ENCODE peak calls at places on chromosomes 3 and 15, in four cellular contexts. A, P, K and T are unnamed samples.

GRCh38 chr15:89371145-89372044 is 36.8 kb upstream of the POLG start:
- DNase-seq in K (no peak), A (no peak), P (no peak), T (peak)

GRCh38 chr15:70853855-70854668 is at the start of gene LARP6:
- DNase-seq in A (peak), P (peak), K (peak), T (peak)

GRCh38 chr3:10772230-10773161 is 43.5 kb upstream of the SLC6A11 start:
- DNase-seq in P (peak), K (peak), A (no peak), T (no peak)

GRCh38 chr15:38176155-38176554 is 76.5 kb upstream of the SPRED1 start:
- DNase-seq in A (no peak), K (no peak), P (no peak), T (no peak)

GRCh38 chr3:120496278-120496975 is 45.6 kb upstream of the FSTL1 start:
- DNase-seq in A (no peak), K (peak), P (no peak), T (no peak)

GRCh38 chr3:187292631-187293513 is 1.3 kb upstream of the MASP1 start:
- DNase-seq in K (no peak), P (no peak), A (no peak), T (no peak)

GRCh38 chr3:62151591-62151990 is 221.8 kb downstream of the FEZF2 start:
- DNase-seq in A (no peak), K (no peak), P (no peak), T (no peak)

GRCh38 chr3:170725285-170725731 is 139.4 kb upstream of the SLC7A14 start:
- DNase-seq in P (no peak), A (peak), K (no peak), T (no peak)

GRCh38 chr3:118755402-118755801 is 279.2 kb downstream of the IGSF11 start:
- DNase-seq in A (no peak), K (no peak), P (no peak), T (no peak)

GRCh38 chr3:182908471-182908870 is 71.9 kb downstream of the DCUN1D1 start:
- DNase-seq in K (no peak), A (no peak), P (no peak), T (no peak)

GRCh38 chr3:51929420-51930003 is 12.2 kb downstream of the RRP9 start:
- DNase-seq in A (no peak), P (no peak), K (peak), T (no peak)

GRCh38 chr15:58628206-58629057 is 121.1 kb downstream of the ADAM10 start:
- DNase-seq in A (no peak), K (no peak), P (no peak), T (no peak)

DNA sequence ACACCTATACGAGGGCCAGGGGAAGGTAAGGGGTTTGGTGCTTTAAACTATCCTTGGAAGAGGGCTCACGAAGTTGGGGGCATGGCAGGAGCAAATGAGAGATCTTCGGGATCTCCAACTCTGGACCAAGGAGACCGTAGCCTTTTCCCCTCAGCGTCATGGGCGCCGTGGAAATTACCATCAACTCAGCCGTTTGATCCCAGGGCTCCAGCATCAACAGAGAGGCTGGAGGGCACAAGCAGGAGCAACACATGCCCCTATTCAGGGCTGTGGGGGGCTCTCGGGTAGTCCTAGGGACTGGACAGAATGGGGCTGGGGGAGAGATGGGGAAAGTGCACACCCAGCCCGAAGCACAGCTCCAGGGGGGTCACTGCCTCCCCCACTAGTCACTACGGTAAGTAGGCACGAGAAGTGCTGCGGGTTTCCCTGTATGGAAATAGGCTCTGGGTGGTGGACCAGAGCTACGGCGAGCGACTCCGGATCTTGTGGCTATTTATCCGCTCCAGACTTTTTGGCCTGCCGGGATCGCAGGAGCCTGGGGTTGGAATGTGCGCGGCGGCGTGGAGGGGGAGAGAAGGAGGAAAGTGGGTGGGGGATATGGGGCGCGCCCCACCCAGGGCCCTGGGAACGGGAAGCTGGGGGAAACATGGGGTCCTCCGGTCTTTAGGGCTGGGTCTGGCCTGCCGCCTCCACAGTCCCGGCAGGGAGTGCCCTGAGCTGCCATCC is 539 bp upstream of the LAMB2 start:
- DNase-seq in K (peak), A (peak), P (no peak), T (peak)
- TF ChIP-seq CTCF in K (no peak), A (no peak), P (no peak), T (peak)

DNA sequence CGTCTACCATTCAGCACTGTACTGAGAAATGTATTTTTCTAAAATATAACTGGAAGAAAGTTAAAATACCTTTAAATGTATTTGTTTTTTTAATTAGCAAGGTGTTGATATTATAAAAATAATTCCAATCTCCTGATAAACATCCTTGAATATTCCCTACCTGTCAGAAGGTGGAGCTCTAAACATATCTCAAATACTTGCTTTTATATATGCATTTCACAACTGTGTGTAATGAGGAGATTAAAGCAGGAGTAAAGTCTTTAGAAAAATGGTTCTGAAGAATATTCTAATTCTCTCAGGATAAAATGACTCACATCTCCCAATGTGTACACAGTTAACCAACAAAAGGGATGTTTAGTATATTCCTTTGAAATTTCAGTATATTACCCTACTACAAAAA is 422.7 kb downstream of the PLCL2 start:
- DNase-seq in A (no peak), K (no peak), P (no peak), T (no peak)
- TF ChIP-seq CTCF in A (no peak), K (peak), P (no peak), T (peak)

DNA sequence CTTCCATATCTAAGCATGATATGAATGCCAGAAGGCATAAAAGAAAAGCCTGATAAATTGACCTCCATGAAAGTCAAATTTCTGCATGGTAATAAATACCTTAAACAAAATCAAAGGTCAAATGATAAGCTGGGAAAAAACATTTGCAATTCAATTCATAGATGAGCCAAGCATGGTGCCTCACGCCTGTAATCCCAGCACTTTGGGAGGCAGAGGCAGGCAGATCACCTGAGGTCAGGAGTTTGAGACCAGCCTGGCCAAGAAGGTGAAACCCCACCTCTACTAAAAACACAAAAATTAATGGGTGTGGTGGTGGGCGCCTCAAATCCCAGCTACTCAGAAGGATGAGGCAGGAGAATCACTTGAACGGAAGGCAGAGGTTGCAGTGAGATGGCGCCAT is 27.8 kb upstream of the RAF1 start:
- DNase-seq in K (no peak), P (no peak), A (no peak), T (no peak)
- TF ChIP-seq CTCF in K (no peak), P (no peak), A (no peak), T (no peak)

DNA sequence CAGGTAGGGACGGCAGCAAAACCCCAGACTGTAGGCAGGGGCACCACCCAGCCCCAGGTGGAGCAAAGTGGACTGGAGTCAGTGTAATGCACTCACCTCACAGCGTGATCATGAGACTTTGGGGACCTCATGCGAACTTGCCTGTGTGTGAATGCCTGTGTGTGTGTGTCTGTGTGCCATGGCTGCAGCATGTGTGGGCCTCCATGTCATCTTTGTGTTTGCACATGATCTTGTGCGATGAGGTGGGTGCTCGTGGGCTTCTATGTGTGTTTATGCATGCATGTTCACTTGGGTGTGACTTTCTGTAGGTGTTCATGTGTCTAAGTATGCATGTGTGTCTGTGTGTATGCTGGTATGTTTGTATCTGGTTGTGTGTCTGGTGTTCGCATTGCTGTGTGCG is 41.2 kb upstream of the ADPGK start:
- DNase-seq in A (no peak), K (no peak), P (no peak), T (no peak)
- TF ChIP-seq CTCF in A (no peak), K (no peak), P (no peak), T (no peak)

GRCh38 chr3:179269152-179269707 is 18.3 kb upstream of the KCNMB3 start:
- DNase-seq in A (no peak), K (no peak), P (no peak), T (no peak)

GRCh38 chr3:179276743-179277142 is 25.8 kb upstream of the KCNMB3 start:
- DNase-seq in K (no peak), P (no peak), A (no peak), T (no peak)

GRCh38 chr3:179276001-179276400 is 25.1 kb upstream of the KCNMB3 start:
- DNase-seq in K (no peak), P (no peak), A (no peak), T (no peak)

GRCh38 chr3:179268400-179269051 is 17.6 kb upstream of the KCNMB3 start:
- DNase-seq in A (no peak), P (no peak), K (no peak), T (no peak)

GRCh38 chr3:179272385-179272784 is 21.5 kb upstream of the KCNMB3 start:
- DNase-seq in A (no peak), K (no peak), P (no peak), T (no peak)
- TF ChIP-seq CTCF in A (no peak), K (peak), P (no peak), T (peak)